ENCODE peak calls at places on chromosome 7, in six cellular contexts. Q is epithelial cell of esophagus; V is effector CD8-positive, alpha-beta T cell; P is Calu3; A is HFFc6; W is stimulated activated CD8-positive, alpha-beta memory T cell treated with anti-CD3 and anti-CD28 coated beads, Interleukin-15, amount 100 ng/mL, for 24 hours. Z is an unnamed sample.

GRCh38 chr7:158061031-158061630 is 526.5 kb downstream of the PTPRN2 start:
- DNase-seq in W (no peak), V (no peak), Q (no peak), P (no peak), A (no peak), Z (no peak)

GRCh38 chr7:78213402-78213801 is 414.8 kb downstream of the PHTF2 start:
- DNase-seq in Q (no peak), A (no peak), P (no peak), V (no peak), W (no peak), Z (no peak)

GRCh38 chr7:79420464-79420863 is 33.0 kb downstream of the MAGI2 start:
- DNase-seq in V (no peak), W (no peak), P (no peak), A (peak), Q (peak), Z (peak)

GRCh38 chr7:43906327-43907010 is at the start of gene URGCP:
- DNase-seq in Q (peak), A (no peak), W (peak), V (peak), P (peak), Z (peak)

GRCh38 chr7:81842361-81842760 is 72.5 kb upstream of the HGF start:
- DNase-seq in Q (no peak), A (no peak), P (no peak), V (no peak), W (no peak), Z (no peak)

GRCh38 chr7:19491821-19492452 is 216.9 kb downstream of the POLR1F start:
- DNase-seq in V (no peak), W (no peak), P (peak), Q (peak), A (peak), Z (peak)

GRCh38 chr7:151291206-151291605 is 42.7 kb upstream of the SMARCD3 start:
- DNase-seq in V (no peak), P (no peak), Q (peak), A (no peak), W (no peak), Z (no peak)

GRCh38 chr7:134034652-134035051 is 92.5 kb upstream of the LRGUK start:
- DNase-seq in W (no peak), A (no peak), P (no peak), V (no peak), Q (peak), Z (no peak)

GRCh38 chr7:110557-111232 is 81.7 kb upstream of the FAM20C start:
- DNase-seq in W (no peak), A (no peak), P (no peak), Q (no peak), V (no peak), Z (no peak)

GRCh38 chr7:43108255-43109011 is 4.0 kb upstream of the HECW1 start:
- DNase-seq in Q (peak), A (peak), V (no peak), W (peak), P (peak), Z (peak)

GRCh38 chr7:158266817-158267736 is 320.5 kb downstream of the PTPRN2 start:
- DNase-seq in A (no peak), P (no peak), V (no peak), Q (no peak), W (no peak), Z (no peak)

GRCh38 chr7:112748381-112748780 is 41.8 kb downstream of the TMEM168 start:
- DNase-seq in Q (no peak), W (no peak), P (no peak), A (peak), V (no peak), Z (no peak)

GRCh38 chr7:107103369-107103768 is 58.9 kb downstream of the PRKAR2B start:
- DNase-seq in Q (peak), V (no peak), A (peak), P (no peak), W (no peak), Z (peak)

GRCh38 chr7:154503962-154504550 is 451.9 kb downstream of the DPP6 start:
- DNase-seq in A (peak), W (no peak), V (no peak), Q (peak), P (no peak), Z (peak)

GRCh38 chr7:115087437-115087836 is 165.5 kb downstream of the MDFIC start:
- DNase-seq in Q (peak), V (no peak), P (peak), A (peak), W (no peak), Z (peak)

GRCh38 chr7:39624202-39624807 is 933 bp downstream of the RALA start:
- DNase-seq in W (no peak), P (peak), Q (peak), A (no peak), V (no peak), Z (no peak)

GRCh38 chr7:67484244-67484751 is 487.7 kb downstream of the TYW1 start:
- DNase-seq in A (peak), W (no peak), P (peak), Q (peak), V (no peak), Z (peak)

GRCh38 chr7:21773326-21773725 is 172.4 kb downstream of the CDCA7L start:
- DNase-seq in A (no peak), V (no peak), W (no peak), P (no peak), Q (no peak), Z (no peak)

GRCh38 chr7:141551773-141552162 is 558 bp downstream of the AGK start:
- DNase-seq in P (no peak), W (no peak), Q (no peak), A (no peak), V (no peak), Z (no peak)

GRCh38 chr7:13139436-13139835 is 452.0 kb downstream of the ARL4A start:
- DNase-seq in Q (no peak), V (no peak), P (no peak), A (no peak), W (no peak), Z (no peak)

GRCh38 chr7:108012499-108013430 is 9.8 kb upstream of the LAMB1 start:
- DNase-seq in V (no peak), P (no peak), W (no peak), A (no peak), Q (peak), Z (peak)

GRCh38 chr7:99579956-99580777 is 17.9 kb upstream of the TMEM225B start:
- DNase-seq in Q (peak), V (peak), A (no peak), W (no peak), P (peak), Z (peak)

GRCh38 chr7:131604841-131605279 is 48.4 kb upstream of the PODXL start:
- DNase-seq in W (no peak), A (peak), V (no peak), Q (peak), P (no peak), Z (peak)